ENCODE peak calls at places on chromosomes 3 and 15, in eight cellular contexts. Z is HepG2, K is cardiac muscle cell, B is AG04450, O is psoas muscle, Q is fibroblast of pulmonary artery, D is fibroblast of lung, E is lung. V is an unnamed sample.

GRCh38 chr3:98329392-98330124 is 24.1 kb upstream of the OR5K4 start:
- DNase-seq in D (peak), K (peak), B (peak), O (peak), Q (peak), Z (peak), E (no peak), V (peak)

GRCh38 chr15:39565851-39566250 is 15.0 kb upstream of the THBS1 start:
- DNase-seq in D (no peak), K (no peak), E (no peak), Z (no peak), O (no peak), B (no peak), Q (no peak), V (no peak)

GRCh38 chr15:78854973-78855372 is 17.7 kb upstream of the MORF4L1 start:
- DNase-seq in Z (no peak), E (no peak), K (no peak), O (no peak), Q (no peak), B (no peak), D (no peak), V (no peak)

GRCh38 chr15:51121118-51121517 is 26.4 kb upstream of the TNFAIP8L3 start:
- DNase-seq in B (peak), K (no peak), O (no peak), D (peak), E (peak), Z (peak), Q (peak), V (peak)

GRCh38 chr3:188284455-188285212 is 130.7 kb downstream of the LPP start:
- DNase-seq in O (no peak), D (no peak), E (no peak), K (no peak), Q (no peak), Z (no peak), B (no peak), V (no peak)

GRCh38 chr3:81497565-81497964 is 263.9 kb downstream of the GBE1 start:
- DNase-seq in O (no peak), K (no peak), Q (no peak), Z (no peak), B (no peak), D (no peak), E (no peak), V (no peak)

GRCh38 chr15:50315814-50316630 is 39.0 kb downstream of the GABPB1 start:
- DNase-seq in O (no peak), K (peak), Z (peak), Q (peak), D (peak), E (no peak), B (peak), V (peak)

GRCh38 chr3:196127308-196128040 is 45.6 kb upstream of the TFRC start:
- DNase-seq in K (peak), E (no peak), O (peak), Q (no peak), Z (no peak), B (no peak), D (no peak), V (no peak)

GRCh38 chr3:64151335-64151871 is 73.9 kb downstream of the PRICKLE2 start:
- DNase-seq in O (no peak), Q (no peak), D (peak), K (no peak), Z (no peak), E (peak), B (no peak), V (no peak)

GRCh38 chr3:185405664-185406063 is 42.7 kb downstream of the MAP3K13 start:
- DNase-seq in B (no peak), D (no peak), K (no peak), Q (no peak), O (no peak), Z (no peak), E (no peak), V (no peak)

GRCh38 chr3:101676219-101676764 is 640 bp downstream of the ZBTB11 start:
- DNase-seq in Q (peak), E (peak), O (peak), D (peak), Z (peak), K (peak), B (peak), V (peak)

GRCh38 chr3:177657243-177657642 is 460.0 kb upstream of the TBL1XR1 start:
- DNase-seq in O (no peak), D (no peak), E (no peak), K (no peak), Q (no peak), B (no peak), Z (no peak), V (no peak)

GRCh38 chr3:46693897-46694235 is 387 bp upstream of the ALS2CL start:
- DNase-seq in K (no peak), Z (no peak), E (peak), Q (no peak), B (no peak), D (no peak), O (no peak), V (no peak)

GRCh38 chr3:18189651-18190050 is 235.5 kb downstream of the SATB1 start:
- DNase-seq in Z (no peak), B (no peak), E (no peak), Q (no peak), D (peak), O (no peak), K (no peak), V (peak)

GRCh38 chr3:87997298-87997697 is 61.5 kb downstream of the CGGBP1 start:
- DNase-seq in B (no peak), E (no peak), Q (peak), Z (no peak), O (no peak), K (no peak), D (no peak), V (no peak)

GRCh38 chr3:72154391-72155300 is 369.7 kb upstream of the PROK2 start:
- DNase-seq in K (no peak), B (no peak), Z (no peak), E (no peak), O (no peak), D (peak), Q (peak), V (no peak)

GRCh38 chr15:60118146-60118545 is 114.0 kb downstream of the FOXB1 start:
- DNase-seq in E (no peak), K (no peak), B (no peak), D (no peak), Z (no peak), O (no peak), Q (no peak), V (no peak)

GRCh38 chr15:89358435-89358754 is 23.8 kb upstream of the POLG start:
- DNase-seq in O (no peak), D (no peak), B (no peak), K (no peak), Q (no peak), E (no peak), Z (no peak), V (no peak)
- H3K4me3 ChIP-seq in O (peak), D (no peak), B (no peak), K (peak), Q (no peak), E (no peak), Z (peak), V (peak)

DNA sequence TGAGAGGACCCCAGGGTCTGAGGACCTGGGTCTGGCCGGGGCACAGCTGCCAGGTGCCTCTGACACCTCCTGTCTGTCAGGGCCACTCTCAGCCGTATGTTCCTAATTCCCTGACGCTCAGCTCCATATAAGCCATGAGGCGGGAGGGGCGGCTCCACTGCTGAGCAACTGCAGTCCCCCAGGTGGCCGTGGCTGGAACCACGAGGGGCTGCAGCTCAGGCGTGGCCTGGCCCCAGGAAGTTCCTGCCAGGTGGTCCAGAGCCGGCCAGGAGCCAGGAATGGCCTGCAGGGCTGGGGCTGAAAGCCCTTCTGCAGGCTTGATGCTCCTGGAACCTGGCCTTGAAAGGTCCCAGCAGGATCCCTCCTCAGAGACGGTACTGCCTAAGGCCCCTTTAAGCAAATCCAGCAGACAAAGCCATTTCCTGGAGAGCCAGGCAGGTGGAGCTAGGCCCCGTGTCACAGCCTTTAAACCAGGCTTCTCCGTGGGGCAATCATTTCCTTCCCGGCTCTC is 118.0 kb downstream of the CHSY1 start:
- DNase-seq in K (no peak), E (no peak), Z (no peak), O (no peak), D (no peak), Q (no peak), B (no peak), V (no peak)
- TF ChIP-seq CTCF in K (no peak), E (no peak), Z (no peak), O (no peak), D (no peak), Q (no peak), B (no peak), V (no peak)

DNA sequence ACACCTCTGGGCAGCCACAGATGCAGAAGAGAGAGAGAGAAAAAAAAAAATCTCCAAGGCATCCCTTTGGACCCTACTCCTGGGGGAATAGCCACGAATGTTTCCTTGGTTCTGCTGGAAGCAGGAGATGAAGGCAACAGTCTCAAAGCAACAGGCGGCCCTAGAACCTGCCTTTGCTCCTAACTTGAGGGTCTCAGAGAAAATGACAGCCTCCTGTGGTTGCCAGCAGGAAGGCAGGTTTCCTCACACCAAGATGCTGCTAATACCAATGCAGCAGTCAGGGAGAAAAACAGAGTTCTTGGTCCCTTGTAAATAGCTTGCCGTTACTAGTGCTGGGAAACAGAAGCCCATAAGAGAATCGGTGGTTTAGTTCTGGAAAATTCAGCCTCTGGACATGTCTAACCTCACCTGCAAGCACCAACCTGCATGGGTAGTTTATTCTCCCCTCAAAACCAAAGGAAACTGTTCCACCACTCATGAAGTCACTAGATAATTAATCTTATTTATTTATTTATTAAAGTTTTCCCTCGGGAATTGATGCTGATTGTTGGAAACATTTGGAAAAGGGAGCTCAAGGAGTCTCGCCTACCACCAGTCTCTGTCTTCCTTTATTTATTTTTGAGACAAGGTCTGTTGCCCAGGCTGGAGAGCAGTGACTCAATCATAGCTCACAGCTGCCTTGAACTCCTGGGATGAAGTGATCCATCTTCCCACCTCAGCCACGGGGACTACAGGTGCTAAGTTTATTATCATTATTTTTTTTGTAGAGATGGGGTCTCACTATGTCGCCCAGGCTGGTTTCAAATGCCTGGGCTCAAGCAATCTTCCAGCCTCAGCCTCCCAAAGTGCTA is 872 bp upstream of the FRMD4B start:
- DNase-seq in D (no peak), Z (no peak), Q (no peak), O (no peak), K (no peak), B (no peak), E (no peak), V (no peak)
- H3K4me3 ChIP-seq in D (no peak), Z (no peak), Q (no peak), O (peak), K (peak), B (no peak), E (peak), V (peak)

GRCh38 chr3:137692803-137693431 is 71.2 kb upstream of the SOX14 start:
- DNase-seq in E (no peak), D (no peak), K (peak), B (no peak), Q (no peak), O (peak), Z (peak), V (no peak)
- TF ChIP-seq CTCF in E (no peak), D (no peak), K (no peak), B (no peak), Q (no peak), O (no peak), Z (peak), V (no peak)